ENCODE peak calls at places on chromosomes 5 and 9, in four cellular contexts. I, C, E and D are unnamed samples.

GRCh38 chr9:77534376-77535057 is 113.6 kb downstream of the GNA14 start:
- DNase-seq in I (no peak), C (peak; percentile 66), E (no peak), D (no peak)

GRCh38 chr9:16964228-16964627 is 93.8 kb upstream of the BNC2 start:
- DNase-seq in C (no peak), E (no peak), I (peak; percentile 100), D (no peak)

GRCh38 chr9:97925497-97926334 is 3.4 kb upstream of the TRMO start:
- DNase-seq in C (no peak), I (no peak), E (no peak), D (no peak)

GRCh38 chr5:72133212-72133990 is 26.1 kb downstream of the MAP1B start:
- DNase-seq in C (peak; percentile 86), E (no peak), I (peak; percentile 77), D (no peak)

GRCh38 chr5:45385321-45386058 is 310.7 kb downstream of the HCN1 start:
- DNase-seq in I (peak; percentile 68), C (peak; percentile 93), E (no peak), D (no peak)

GRCh38 chr5:179256229-179257189 is 88.8 kb downstream of the ADAMTS2 start:
- DNase-seq in E (no peak), I (no peak), C (no peak), D (no peak)

GRCh38 chr5:109567374-109568044 is 122.2 kb upstream of the MAN2A1 start:
- DNase-seq in E (no peak), C (no peak), I (peak; percentile 28), D (no peak)

GRCh38 chr5:143207563-143208364 is 195.7 kb downstream of the NR3C1 start:
- DNase-seq in I (peak; percentile 15), C (peak; percentile 61), E (peak; percentile 51), D (peak; percentile 78)

GRCh38 chr9:110187126-110187525 is 20.8 kb downstream of the C9orf152 start:
- DNase-seq in E (no peak), I (no peak), C (no peak), D (no peak)

GRCh38 chr9:132597073-132597775 is 14.8 kb downstream of the BARHL1 start:
- DNase-seq in I (no peak), E (no peak), C (no peak), D (no peak)

GRCh38 chr9:95127249-95128176 is 190.0 kb downstream of the FANCC start:
- DNase-seq in C (peak; percentile 78), I (peak; percentile 71), E (peak; percentile 82), D (no peak)
- TF ChIP-seq FOS in C (no peak), I (no peak), E (no peak), D (no peak)

DNA sequence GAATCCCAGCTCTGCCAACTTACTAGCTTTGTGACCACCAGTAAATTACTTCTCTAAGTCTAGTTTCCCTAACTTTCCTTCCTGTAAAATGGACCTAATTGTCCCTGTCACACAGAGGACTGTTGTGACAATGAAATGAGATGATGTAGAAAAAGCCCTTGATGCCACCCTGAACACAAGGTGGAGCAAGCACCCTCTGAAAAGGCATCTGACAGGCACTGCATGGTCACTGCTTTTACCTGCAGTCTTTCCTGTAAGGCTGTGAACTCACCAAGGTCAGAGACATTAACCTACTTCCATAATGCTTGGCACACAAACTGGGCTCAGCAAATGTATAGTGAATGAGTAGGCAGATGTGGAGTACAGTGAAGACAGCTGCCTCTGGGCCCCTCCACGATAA is 6.1 kb downstream of the SLC31A2 start:
- DNase-seq in I (no peak), E (no peak), C (no peak), D (no peak)
- TF ChIP-seq FOS in I (no peak), E (no peak), C (no peak), D (no peak)

GRCh38 chr9:35341585-35341984 is 148.3 kb upstream of the RUSC2 start:
- DNase-seq in C (peak; percentile 94), I (peak; percentile 85), E (no peak), D (no peak)
- TF ChIP-seq FOS in C (no peak), I (no peak), E (no peak), D (no peak)

GRCh38 chr5:21709766-21710165 is 1143.4 kb downstream of the CDH12 start:
- DNase-seq in C (no peak), E (no peak), I (no peak), D (no peak)
- TF ChIP-seq FOS in C (no peak), E (no peak), I (no peak), D (no peak)

DNA sequence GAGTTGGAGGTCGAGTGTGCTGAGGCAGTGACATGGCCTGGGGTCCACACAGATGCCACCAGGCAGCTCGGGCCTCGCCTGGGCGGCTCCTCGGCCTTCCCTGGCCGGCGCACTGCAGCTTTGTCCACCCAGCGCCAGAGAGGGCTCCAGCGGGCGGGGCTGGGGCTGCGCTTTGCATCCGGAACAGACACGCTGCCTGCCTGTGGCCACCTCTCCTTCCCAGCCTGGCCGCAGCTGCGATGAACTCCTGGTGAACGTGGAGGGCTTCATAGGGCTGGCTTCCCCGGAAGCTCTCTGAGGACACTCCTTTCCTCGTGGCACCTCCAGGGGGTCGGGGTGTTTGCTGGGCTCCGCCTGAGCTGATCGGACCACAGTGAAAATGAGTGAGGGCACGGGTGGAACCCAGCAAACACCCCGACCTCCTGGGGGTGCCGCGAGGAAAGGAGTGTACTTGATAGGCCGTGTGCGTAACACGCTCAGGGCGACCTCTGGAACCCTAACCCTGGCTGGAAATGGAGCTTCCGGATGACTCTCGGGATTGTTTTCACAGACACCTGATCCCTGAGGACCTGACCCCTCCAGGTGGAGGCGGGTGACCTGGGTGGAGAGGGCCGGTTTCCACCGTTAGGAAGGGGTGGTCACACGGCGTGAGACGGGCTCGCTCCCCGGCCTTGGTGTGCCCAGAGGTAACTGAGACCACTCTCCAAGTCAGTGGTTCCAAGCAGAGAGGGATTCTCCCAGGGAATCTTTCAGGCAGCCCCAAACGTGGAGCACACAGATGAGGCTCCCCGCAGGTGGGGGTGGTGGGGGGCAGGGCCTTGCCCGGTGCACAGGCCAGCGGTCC is 31.8 kb upstream of the RXRA start:
- DNase-seq in I (no peak), E (peak; percentile 44), C (no peak), D (no peak)
- TF ChIP-seq FOS in I (no peak), E (no peak), C (no peak), D (no peak)

GRCh38 chr9:33659915-33660314 is 135.4 kb upstream of the PRSS3 start:
- DNase-seq in I (no peak), E (no peak), C (no peak), D (no peak)
- TF ChIP-seq FOS in I (no peak), E (no peak), C (no peak), D (no peak)